ENCODE peak calls at places on chromosomes 6 and 20, in four cellular contexts. R, M, C and E are unnamed samples.

GRCh38 chr20:54214566-54214965 is 6.7 kb downstream of the PFDN4 start:
- DNase-seq in C (no peak), M (no peak), R (no peak), E (no peak)

GRCh38 chr20:15942130-15942529 is 631.1 kb downstream of the KIF16B start:
- DNase-seq in R (no peak), M (no peak), C (no peak), E (no peak)

GRCh38 chr6:3797231-3798200 is 46.0 kb upstream of the PXDC1 start:
- DNase-seq in C (no peak), R (no peak), M (peak), E (no peak)

GRCh38 chr6:131831886-131832285 is 24.1 kb downstream of the ENPP1 start:
- DNase-seq in C (no peak), M (no peak), R (no peak), E (no peak)

GRCh38 chr20:64099880-64100565 is 7.3 kb downstream of the NPBWR2 start:
- DNase-seq in R (no peak), C (no peak), M (no peak), E (no peak)

GRCh38 chr6:111782887-111783286 is 90.4 kb downstream of the FYN start:
- DNase-seq in R (no peak), C (no peak), M (no peak), E (no peak)

GRCh38 chr20:52943185-52943841 is 28.8 kb upstream of the TSHZ2 start:
- DNase-seq in C (no peak), M (peak), R (no peak), E (no peak)

GRCh38 chr6:106347219-106347618 is 13.3 kb upstream of the CRYBG1 start:
- DNase-seq in M (no peak), C (no peak), R (no peak), E (no peak)

GRCh38 chr6:31086788-31087440 is 25.5 kb downstream of the C6orf15 start:
- DNase-seq in R (no peak), C (no peak), M (no peak), E (no peak)

GRCh38 chr6:155638200-155638599 is 182.6 kb upstream of the NOX3 start:
- DNase-seq in R (no peak), M (no peak), C (no peak), E (no peak)

GRCh38 chr6:12286381-12287132 is 3.6 kb upstream of the EDN1 start:
- DNase-seq in M (no peak), R (no peak), C (no peak), E (no peak)

GRCh38 chr6:46900266-46900665 is 21.5 kb downstream of the ADGRF5 start:
- DNase-seq in R (no peak), M (no peak), C (no peak), E (no peak)

GRCh38 chr20:58086763-58087566 is 141.5 kb downstream of the ANKRD60 start:
- DNase-seq in R (peak), C (no peak), M (peak), E (peak)

GRCh38 chr6:31128093-31128676 is 7.9 kb upstream of the CDSN start:
- DNase-seq in R (peak), M (peak), C (peak), E (no peak)

GRCh38 chr6:14664616-14665315 is 547.2 kb downstream of the CD83 start:
- DNase-seq in C (no peak), R (no peak), M (no peak), E (peak)

GRCh38 chr20:35049776-35050352 is 42.7 kb downstream of the TRPC4AP start:
- DNase-seq in C (no peak), R (no peak), M (no peak), E (no peak)

GRCh38 chr6:108608453-108609275 is 47.9 kb downstream of the FOXO3 start:
- DNase-seq in M (no peak), R (no peak), C (no peak), E (no peak)

GRCh38 chr6:26043389-26044139 is 43.7 kb upstream of the HFE start:
- DNase-seq in C (peak), R (no peak), M (peak), E (no peak)

GRCh38 chr6:89242574-89243330 is 25.6 kb upstream of the GABRR1 start:
- DNase-seq in C (no peak), M (peak), R (no peak), E (no peak)

GRCh38 chr6:17584241-17584803 is 15.8 kb upstream of the FAM8A1 start:
- DNase-seq in R (peak), C (no peak), M (peak), E (no peak)

GRCh38 chr20:62805365-62805710 is 703 bp downstream of the OGFR start:
- DNase-seq in R (no peak), C (no peak), M (no peak), E (no peak)

GRCh38 chr6:31901953-31902643 is at the start of gene ZBTB12:
- DNase-seq in M (peak), C (peak), R (peak), E (peak)

GRCh38 chr20:59645761-59646171 is 41.4 kb downstream of the PHACTR3 start:
- DNase-seq in R (no peak), M (no peak), C (no peak), E (no peak)
- TF ChIP-seq CREB1 in R (no peak), M (no peak), C (no peak), E (no peak)

GRCh38 chr20:21303872-21304586 is 898 bp downstream of the XRN2 start:
- DNase-seq in C (no peak), R (no peak), M (no peak), E (no peak)
- TF ChIP-seq BRCA1 in C (no peak), R (no peak), M (no peak), E (no peak)

DNA sequence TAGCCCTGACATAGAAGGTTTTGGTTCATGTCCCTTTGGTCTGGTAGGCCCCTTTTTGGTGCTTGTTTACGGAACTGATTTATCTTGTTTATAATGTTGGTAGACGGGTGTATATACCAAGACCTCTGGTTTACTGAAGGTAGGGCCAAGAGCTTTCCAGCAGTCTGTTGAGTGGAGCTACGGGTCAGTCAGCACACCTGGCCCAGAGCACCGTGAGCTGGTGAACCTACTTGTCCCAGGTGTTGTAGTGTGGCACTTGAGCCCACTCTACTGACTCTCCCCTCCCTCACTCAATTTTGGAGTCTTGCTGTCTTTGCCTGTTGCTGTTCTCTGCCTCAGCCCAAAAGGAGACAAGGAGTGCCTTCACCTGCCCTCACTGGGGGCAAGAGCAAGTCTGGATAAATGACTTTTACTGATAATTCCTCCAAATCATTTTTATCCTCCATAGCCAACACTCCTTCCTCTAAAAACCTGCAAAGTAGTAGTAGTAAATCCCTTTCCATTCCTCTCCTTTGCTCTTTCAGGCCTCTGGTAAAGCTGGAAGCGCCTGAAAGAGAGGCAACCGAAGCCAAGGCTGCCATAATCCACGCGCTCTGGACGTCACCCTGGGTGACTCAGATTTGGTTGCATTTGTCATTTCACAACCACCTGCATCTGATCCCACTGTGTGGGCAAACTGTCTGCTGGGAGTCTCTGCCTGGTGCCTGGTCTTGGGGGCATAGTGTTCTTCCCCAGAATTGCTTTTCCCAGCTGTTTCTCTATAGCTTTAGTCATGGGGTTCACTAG is 22.2 kb downstream of the RREB1 start:
- DNase-seq in R (no peak), C (no peak), M (peak), E (no peak)
- TF ChIP-seq CREB1 in R (no peak), C (peak), M (no peak), E (no peak)

GRCh38 chr20:5400164-5400762 is 83.5 kb upstream of the PROKR2 start:
- DNase-seq in M (peak), R (peak), C (no peak), E (no peak)

GRCh38 chr20:5395932-5396727 is 79.4 kb upstream of the PROKR2 start:
- DNase-seq in C (no peak), R (no peak), M (no peak), E (no peak)

GRCh38 chr20:5397418-5397817 is 80.7 kb upstream of the PROKR2 start:
- DNase-seq in C (no peak), M (no peak), R (no peak), E (no peak)

GRCh38 chr20:5402903-5403531 is 86.3 kb upstream of the PROKR2 start:
- DNase-seq in R (peak), C (no peak), M (peak), E (no peak)

GRCh38 chr20:5401277-5401676 is 84.5 kb upstream of the PROKR2 start:
- DNase-seq in M (no peak), C (no peak), R (no peak), E (no peak)
- TF ChIP-seq BRCA1 in M (no peak), C (no peak), R (no peak), E (no peak)

GRCh38 chr20:20491110-20491783 is 123.3 kb downstream of the INSM1 start:
- DNase-seq in M (no peak), R (no peak), C (no peak), E (no peak)
- TF ChIP-seq CREB1 in M (no peak), R (no peak), C (no peak), E (no peak)